ENCODE peak calls at places on chromosomes 11 and 22, in ten cellular contexts. One of them, this sample, is unnamed.

GRCh38 chr11:3826721-3827120 is 14.0 kb downstream of the RHOG start:
- DNase-seq in activated gamma-delta T cell treated with Interleukin-2 at 50 U/mL for 16 hours: no peak
- DNase-seq in AG10803: no peak
- DNase-seq in sigmoid colon: no peak
- DNase-seq in ACHN: no peak
- DNase-seq in NCI-H1092: no peak
- DNase-seq in T-cell: no peak
- DNase-seq in posterior vena cava: no peak
- DNase-seq in EL: no peak
- DNase-seq in psoas muscle: no peak
- DNase-seq in this sample: no peak

GRCh38 chr11:2525166-2525861 is 80.5 kb downstream of the KCNQ1 start:
- DNase-seq in activated gamma-delta T cell treated with Interleukin-2 at 50 U/mL for 16 hours: peak
- DNase-seq in AG10803: no peak
- DNase-seq in sigmoid colon: peak
- DNase-seq in ACHN: no peak
- DNase-seq in NCI-H1092: no peak
- DNase-seq in T-cell: no peak
- DNase-seq in posterior vena cava: peak
- DNase-seq in EL: no peak
- DNase-seq in psoas muscle: peak
- DNase-seq in this sample: no peak

GRCh38 chr22:27667121-27667843 is 134.3 kb downstream of the MN1 start:
- DNase-seq in activated gamma-delta T cell treated with Interleukin-2 at 50 U/mL for 16 hours: no peak
- DNase-seq in AG10803: no peak
- DNase-seq in sigmoid colon: no peak
- DNase-seq in ACHN: no peak
- DNase-seq in NCI-H1092: no peak
- DNase-seq in T-cell: no peak
- DNase-seq in posterior vena cava: no peak
- DNase-seq in EL: no peak
- DNase-seq in psoas muscle: no peak
- DNase-seq in this sample: peak

GRCh38 chr11:2271077-2271326 is 614 bp upstream of the ASCL2 start:
- DNase-seq in activated gamma-delta T cell treated with Interleukin-2 at 50 U/mL for 16 hours: peak
- DNase-seq in AG10803: no peak
- DNase-seq in sigmoid colon: peak
- DNase-seq in ACHN: no peak
- DNase-seq in NCI-H1092: no peak
- DNase-seq in T-cell: peak
- DNase-seq in posterior vena cava: peak
- DNase-seq in EL: no peak
- DNase-seq in psoas muscle: peak
- DNase-seq in this sample: no peak

GRCh38 chr22:33851985-33852384 is 68.3 kb downstream of the LARGE1 start:
- DNase-seq in activated gamma-delta T cell treated with Interleukin-2 at 50 U/mL for 16 hours: no peak
- DNase-seq in AG10803: no peak
- DNase-seq in sigmoid colon: no peak
- DNase-seq in ACHN: no peak
- DNase-seq in NCI-H1092: no peak
- DNase-seq in T-cell: no peak
- DNase-seq in posterior vena cava: no peak
- DNase-seq in EL: no peak
- DNase-seq in psoas muscle: no peak
- DNase-seq in this sample: no peak

GRCh38 chr11:2318123-2318522 is 16.3 kb downstream of the TSPAN32 start:
- DNase-seq in activated gamma-delta T cell treated with Interleukin-2 at 50 U/mL for 16 hours: no peak
- DNase-seq in AG10803: no peak
- DNase-seq in sigmoid colon: peak
- DNase-seq in ACHN: no peak
- DNase-seq in NCI-H1092: no peak
- DNase-seq in T-cell: no peak
- DNase-seq in posterior vena cava: no peak
- DNase-seq in EL: no peak
- DNase-seq in psoas muscle: no peak
- DNase-seq in this sample: no peak

GRCh38 chr11:121661796-121662508 is 209.2 kb upstream of the SORL1-AS1 start:
- DNase-seq in activated gamma-delta T cell treated with Interleukin-2 at 50 U/mL for 16 hours: no peak
- DNase-seq in AG10803: peak
- DNase-seq in sigmoid colon: no peak
- DNase-seq in ACHN: no peak
- DNase-seq in NCI-H1092: no peak
- DNase-seq in T-cell: no peak
- DNase-seq in posterior vena cava: no peak
- DNase-seq in EL: peak
- DNase-seq in psoas muscle: no peak
- DNase-seq in this sample: peak

GRCh38 chr11:4887591-4887990 is 5.9 kb downstream of the OR51T1 start:
- DNase-seq in activated gamma-delta T cell treated with Interleukin-2 at 50 U/mL for 16 hours: no peak
- DNase-seq in AG10803: no peak
- DNase-seq in sigmoid colon: no peak
- DNase-seq in ACHN: no peak
- DNase-seq in NCI-H1092: no peak
- DNase-seq in T-cell: no peak
- DNase-seq in posterior vena cava: no peak
- DNase-seq in EL: no peak
- DNase-seq in psoas muscle: no peak
- DNase-seq in this sample: no peak

GRCh38 chr11:24082860-24083259 is 414.0 kb upstream of the LUZP2 start:
- DNase-seq in activated gamma-delta T cell treated with Interleukin-2 at 50 U/mL for 16 hours: no peak
- DNase-seq in AG10803: no peak
- DNase-seq in sigmoid colon: no peak
- DNase-seq in ACHN: no peak
- DNase-seq in NCI-H1092: no peak
- DNase-seq in T-cell: no peak
- DNase-seq in posterior vena cava: no peak
- DNase-seq in EL: no peak
- DNase-seq in psoas muscle: no peak
- DNase-seq in this sample: no peak

GRCh38 chr11:115222218-115222862 is 281.9 kb downstream of the CADM1 start:
- DNase-seq in activated gamma-delta T cell treated with Interleukin-2 at 50 U/mL for 16 hours: peak
- DNase-seq in AG10803: peak
- DNase-seq in sigmoid colon: no peak
- DNase-seq in ACHN: peak
- DNase-seq in NCI-H1092: no peak
- DNase-seq in T-cell: peak
- DNase-seq in posterior vena cava: no peak
- DNase-seq in EL: peak
- DNase-seq in psoas muscle: no peak
- DNase-seq in this sample: peak

GRCh38 chr22:36286096-36286957 is 33.4 kb downstream of the APOL1 start:
- DNase-seq in activated gamma-delta T cell treated with Interleukin-2 at 50 U/mL for 16 hours: peak
- DNase-seq in AG10803: peak
- DNase-seq in sigmoid colon: peak
- DNase-seq in ACHN: peak
- DNase-seq in NCI-H1092: peak
- DNase-seq in T-cell: peak
- DNase-seq in posterior vena cava: peak
- DNase-seq in EL: peak
- DNase-seq in psoas muscle: peak
- DNase-seq in this sample: peak

GRCh38 chr11:68436985-68437926 is 23.3 kb upstream of the PPP6R3 start:
- DNase-seq in activated gamma-delta T cell treated with Interleukin-2 at 50 U/mL for 16 hours: no peak
- DNase-seq in AG10803: peak
- DNase-seq in sigmoid colon: no peak
- DNase-seq in ACHN: peak
- DNase-seq in NCI-H1092: no peak
- DNase-seq in T-cell: no peak
- DNase-seq in posterior vena cava: peak
- DNase-seq in EL: peak
- DNase-seq in psoas muscle: no peak
- DNase-seq in this sample: peak

GRCh38 chr11:103894034-103894433 is 142.4 kb upstream of the DDI1 start:
- DNase-seq in activated gamma-delta T cell treated with Interleukin-2 at 50 U/mL for 16 hours: no peak
- DNase-seq in AG10803: no peak
- DNase-seq in sigmoid colon: no peak
- DNase-seq in ACHN: no peak
- DNase-seq in NCI-H1092: no peak
- DNase-seq in T-cell: no peak
- DNase-seq in posterior vena cava: no peak
- DNase-seq in EL: no peak
- DNase-seq in psoas muscle: no peak
- DNase-seq in this sample: no peak